ENCODE peak calls at places on chromosomes 1 and 21, in six cellular contexts. Q is K562, S is endothelial cell of umbilical vein, D is GM12878, C is HepG2, B is A549. R is an unnamed sample.

GRCh38 chr1:6347641-6348487 is 45.7 kb downstream of the ACOT7 start:
- DNase-seq in Q (peak), S (peak), D (no peak), C (peak), B (peak), R (peak)

GRCh38 chr21:46307625-46308024 is 16.0 kb downstream of the C21orf58 start:
- DNase-seq in Q (no peak), S (no peak), D (no peak), C (no peak), B (no peak), R (no peak)

GRCh38 chr21:43703068-43703880 is 15.7 kb upstream of the PDXK start:
- DNase-seq in Q (peak), S (no peak), D (no peak), C (peak), B (no peak), R (peak)

GRCh38 chr1:43073490-43074230 is 98.4 kb downstream of the EBNA1BP2 start:
- DNase-seq in Q (peak), S (peak), D (peak), C (peak), B (peak), R (peak)

GRCh38 chr1:171441278-171441677 is 44.1 kb upstream of the PRRC2C start:
- DNase-seq in Q (no peak), S (peak), D (no peak), C (no peak), B (no peak), R (no peak)

GRCh38 chr1:153968400-153968799 is 698 bp downstream of the CREB3L4 start:
- DNase-seq in Q (no peak), S (no peak), D (no peak), C (no peak), B (no peak), R (no peak)

GRCh38 chr1:202034683-202035462 is 24.5 kb downstream of the ELF3 start:
- DNase-seq in Q (peak), S (no peak), D (peak), C (peak), B (peak), R (peak)

GRCh38 chr21:26194811-26195251 is 24.3 kb upstream of the APP start:
- DNase-seq in Q (no peak), S (no peak), D (no peak), C (no peak), B (no peak), R (no peak)

GRCh38 chr1:1344672-1345361 is 4.4 kb downstream of the DVL1 start:
- DNase-seq in Q (peak), S (no peak), D (no peak), C (no peak), B (peak), R (no peak)

GRCh38 chr1:19080715-19081114 is 124.2 kb upstream of the IFFO2 start:
- DNase-seq in Q (no peak), S (no peak), D (no peak), C (no peak), B (no peak), R (no peak)

GRCh38 chr1:49465486-49466185 is 558.1 kb downstream of the AGBL4 start:
- DNase-seq in Q (no peak), S (no peak), D (no peak), C (no peak), B (no peak), R (no peak)

GRCh38 chr1:29122987-29123870 is 474 bp downstream of the TMEM200B start:
- DNase-seq in Q (no peak), S (no peak), D (no peak), C (no peak), B (no peak), R (peak)

GRCh38 chr1:16905112-16905855 is 9.5 kb downstream of the RNU1-2 start:
- DNase-seq in Q (peak), S (no peak), D (peak), C (peak), B (peak), R (peak)

GRCh38 chr1:21334214-21335087 is 44.2 kb upstream of the ECE1 start:
- DNase-seq in Q (peak), S (peak), D (peak), C (no peak), B (peak), R (peak)

GRCh38 chr1:192905049-192905448 is 96.2 kb downstream of the RGS2 start:
- DNase-seq in Q (no peak), S (no peak), D (no peak), C (no peak), B (no peak), R (no peak)

GRCh38 chr1:54668567-54668966 is 27.0 kb downstream of the MROH7 start:
- DNase-seq in Q (no peak), S (no peak), D (no peak), C (no peak), B (no peak), R (peak)

GRCh38 chr1:108199231-108199657 is 899 bp downstream of the SLC25A24 start:
- DNase-seq in Q (peak), S (peak), D (no peak), C (peak), B (peak), R (peak)

GRCh38 chr1:64898107-64898861 is 68.1 kb downstream of the JAK1 start:
- DNase-seq in Q (peak), S (peak), D (no peak), C (peak), B (peak), R (peak)

GRCh38 chr1:246110343-246111219 is 396.5 kb downstream of the SMYD3 start:
- DNase-seq in Q (peak), S (no peak), D (no peak), C (no peak), B (no peak), R (no peak)

GRCh38 chr1:203153051-203153988 is 22.3 kb downstream of the MYBPH start:
- DNase-seq in Q (no peak), S (peak), D (no peak), C (no peak), B (no peak), R (no peak)

GRCh38 chr1:230509281-230509977 is 83.3 kb upstream of the PGBD5 start:
- DNase-seq in Q (no peak), S (no peak), D (peak), C (no peak), B (no peak), R (peak)

GRCh38 chr1:238205045-238205662 is 314.4 kb upstream of the ZP4 start:
- DNase-seq in Q (no peak), S (no peak), D (no peak), C (no peak), B (no peak), R (no peak)

GRCh38 chr1:21779613-21780521 is 3.1 kb downstream of the USP48 start:
- DNase-seq in Q (no peak), S (peak), D (peak), C (no peak), B (no peak), R (no peak)

GRCh38 chr1:159936284-159936904 is 9.0 kb downstream of the IGSF9 start:
- DNase-seq in Q (peak), S (peak), D (no peak), C (peak), B (peak), R (peak)

GRCh38 chr1:235832011-235832410 is 34.7 kb downstream of the LYST start:
- DNase-seq in Q (no peak), S (no peak), D (no peak), C (no peak), B (no peak), R (no peak)

GRCh38 chr1:34975312-34975711 is 9.8 kb downstream of the TMEM35B start:
- DNase-seq in Q (no peak), S (no peak), D (no peak), C (no peak), B (no peak), R (no peak)

GRCh38 chr1:208203127-208203847 is 40.9 kb downstream of the PLXNA2 start:
- DNase-seq in Q (no peak), S (peak), D (no peak), C (peak), B (peak), R (no peak)

GRCh38 chr1:114286179-114286578 is 132.5 kb upstream of the SYT6 start:
- DNase-seq in Q (no peak), S (no peak), D (no peak), C (no peak), B (no peak), R (no peak)
- TF ChIP-seq CTCF in Q (peak), S (no peak), D (no peak), C (no peak), B (no peak), R (no peak)

DNA sequence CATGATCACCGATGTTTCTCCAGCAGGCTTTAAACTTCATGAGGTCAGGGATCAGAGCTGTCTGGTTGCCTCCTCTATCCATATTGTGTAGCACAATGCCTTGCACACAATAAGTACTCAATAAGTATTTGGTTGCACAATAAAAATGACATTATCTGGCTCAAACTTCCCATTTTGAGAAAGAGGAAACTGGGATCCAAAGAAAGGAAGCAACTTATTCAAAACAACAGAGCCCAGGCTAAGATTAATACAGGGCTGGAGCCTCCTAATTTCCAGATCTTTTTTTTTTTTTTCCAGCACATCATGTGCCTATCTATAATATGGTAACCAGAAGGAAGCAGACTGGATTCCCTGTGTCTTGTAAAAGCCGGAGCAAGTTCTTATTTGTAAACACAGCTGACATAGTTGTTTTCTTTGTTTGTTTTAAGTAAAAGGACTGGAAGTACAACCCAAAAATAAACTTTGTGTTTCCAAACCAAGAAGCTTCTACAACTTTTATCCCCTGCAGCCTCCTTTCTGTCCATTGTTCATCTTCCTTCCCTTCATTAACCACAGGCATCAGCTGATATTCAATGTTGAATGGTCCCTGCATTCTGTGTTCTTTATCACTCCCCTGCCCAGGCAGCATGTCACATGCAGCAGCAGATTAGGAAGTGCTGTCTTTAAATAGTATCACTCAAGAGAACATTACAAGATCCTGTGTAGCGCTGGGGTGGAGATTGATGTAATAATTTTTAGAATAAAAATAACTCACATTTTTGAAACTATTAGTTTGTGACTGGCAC is 71.2 kb upstream of the HOOK1 start:
- DNase-seq in Q (no peak), S (peak), D (no peak), C (no peak), B (no peak), R (peak)
- TF ChIP-seq MYC in Q (no peak), S (no peak), D (no peak), C (no peak), B (no peak), R (no peak)

DNA sequence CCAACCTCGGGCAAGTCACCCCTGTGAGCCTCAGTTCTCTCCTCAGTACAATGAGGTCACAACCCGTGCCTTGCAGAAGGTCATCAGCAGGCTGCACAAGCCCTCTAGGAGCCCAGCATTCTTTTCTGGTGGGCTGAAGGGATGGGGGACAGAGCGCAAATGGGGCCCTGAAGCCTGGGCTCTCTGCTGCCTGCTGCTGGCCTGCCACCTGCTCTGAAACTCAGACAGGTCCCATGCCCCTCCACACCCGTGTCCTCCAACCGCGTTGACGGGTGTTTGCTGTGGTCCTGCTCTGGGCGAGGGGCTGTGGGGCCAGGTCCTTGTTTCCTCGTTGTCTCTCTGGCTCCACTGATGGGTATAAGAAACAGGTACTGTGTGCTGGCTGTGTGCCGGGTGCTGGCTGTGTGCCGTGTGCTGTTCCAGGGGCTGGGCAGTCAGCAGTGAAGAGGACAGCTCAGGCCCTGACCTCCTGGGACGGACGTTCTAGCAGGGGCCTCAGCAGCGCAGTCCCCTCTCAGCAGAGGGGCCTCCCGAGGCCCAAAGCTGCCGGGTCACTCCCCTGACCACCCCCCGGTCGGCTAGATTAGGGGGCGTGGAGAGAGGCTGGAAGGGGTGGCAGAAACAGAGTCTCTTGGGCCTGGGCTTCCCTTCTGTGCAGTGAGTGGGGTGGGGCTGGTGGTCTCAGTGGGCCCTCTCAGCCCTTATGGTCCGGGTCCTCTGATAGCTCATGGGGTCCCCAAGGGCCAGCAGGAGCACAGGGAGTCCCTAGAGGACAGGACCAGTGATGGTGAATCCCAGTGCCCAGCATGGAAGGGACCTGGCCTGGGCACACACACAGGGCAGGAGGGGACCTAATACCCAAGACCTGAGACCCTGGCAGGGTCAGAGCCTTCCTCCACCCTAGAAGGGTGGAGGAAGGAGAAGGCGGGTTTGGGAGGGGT is 42.1 kb downstream of the DMRTB1 start:
- DNase-seq in Q (no peak), S (no peak), D (no peak), C (no peak), B (no peak), R (no peak)
- TF ChIP-seq CTCF in Q (no peak), S (no peak), D (no peak), C (no peak), B (no peak), R (no peak)

GRCh38 chr1:25065246-25066238 is 135.5 kb upstream of the RUNX3 start:
- DNase-seq in Q (peak), S (no peak), D (no peak), C (no peak), B (no peak), R (no peak)
- TF ChIP-seq MYC in Q (no peak), S (no peak), D (no peak), C (no peak), B (no peak), R (no peak)

GRCh38 chr1:187477103-187477502 is 648.4 kb downstream of the PLA2G4A start:
- DNase-seq in Q (no peak), S (no peak), D (no peak), C (no peak), B (no peak), R (no peak)

GRCh38 chr1:187471555-187471954 is 642.8 kb downstream of the PLA2G4A start:
- DNase-seq in Q (no peak), S (no peak), D (no peak), C (no peak), B (no peak), R (no peak)

GRCh38 chr1:187481581-187482148 is 652.9 kb downstream of the PLA2G4A start:
- DNase-seq in Q (no peak), S (no peak), D (no peak), C (no peak), B (no peak), R (no peak)

GRCh38 chr1:187474266-187474665 is 645.5 kb downstream of the PLA2G4A start:
- DNase-seq in Q (no peak), S (peak), D (no peak), C (no peak), B (no peak), R (no peak)

DNA sequence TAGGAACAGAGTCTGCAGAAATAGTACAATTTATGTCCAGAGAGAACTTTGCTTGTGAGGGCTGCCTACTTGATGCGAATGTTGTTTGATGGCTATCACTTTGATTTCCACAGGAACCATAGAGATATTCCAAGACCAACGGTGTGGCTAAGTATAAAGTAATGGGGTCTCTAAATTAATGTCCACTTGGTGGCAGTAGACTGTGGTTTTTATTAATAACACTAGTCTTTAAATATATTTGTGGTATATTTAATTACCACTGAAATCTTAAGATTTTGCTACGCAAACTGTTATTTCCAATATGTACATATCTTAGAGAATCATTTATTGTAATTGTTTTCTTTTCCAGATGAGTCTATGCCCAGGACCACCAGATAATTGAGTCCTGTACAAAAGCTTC is 647.9 kb downstream of the PLA2G4A start:
- DNase-seq in Q (no peak), S (peak), D (no peak), C (no peak), B (no peak), R (no peak)
- TF ChIP-seq CTCF in Q (no peak), S (peak), D (no peak), C (no peak), B (peak), R (no peak)

DNA sequence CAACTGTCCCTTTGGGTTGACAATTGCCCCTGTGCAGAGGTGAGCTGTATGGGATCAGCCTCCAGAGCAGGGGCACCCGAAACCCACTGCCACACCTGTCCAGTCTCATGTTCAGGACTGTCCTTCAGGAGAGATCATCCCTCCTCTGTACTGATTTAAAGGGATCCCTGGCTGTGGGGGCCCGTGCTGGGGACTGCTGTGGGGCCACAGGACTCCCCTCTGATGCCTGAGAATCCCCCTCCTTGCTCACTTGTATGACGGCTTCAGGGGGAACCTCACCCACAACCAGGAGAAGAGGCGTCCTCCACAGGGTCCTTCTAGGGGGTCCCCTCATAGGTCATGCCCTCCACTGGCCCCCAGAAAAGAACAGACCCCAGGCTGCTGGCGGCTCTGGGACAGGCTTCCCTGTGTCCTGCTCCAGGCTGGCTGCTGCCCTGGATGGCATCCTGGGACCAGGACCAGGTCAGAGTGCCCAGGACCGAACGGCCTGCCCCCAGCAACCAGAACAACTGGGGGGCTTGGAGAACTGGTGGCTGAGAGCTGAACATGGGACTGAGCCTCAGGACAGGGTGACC is 77.5 kb upstream of the ACTRT2 start:
- DNase-seq in Q (no peak), S (no peak), D (no peak), C (no peak), B (no peak), R (no peak)
- TF ChIP-seq MYC in Q (no peak), S (no peak), D (no peak), C (no peak), B (no peak), R (no peak)

DNA sequence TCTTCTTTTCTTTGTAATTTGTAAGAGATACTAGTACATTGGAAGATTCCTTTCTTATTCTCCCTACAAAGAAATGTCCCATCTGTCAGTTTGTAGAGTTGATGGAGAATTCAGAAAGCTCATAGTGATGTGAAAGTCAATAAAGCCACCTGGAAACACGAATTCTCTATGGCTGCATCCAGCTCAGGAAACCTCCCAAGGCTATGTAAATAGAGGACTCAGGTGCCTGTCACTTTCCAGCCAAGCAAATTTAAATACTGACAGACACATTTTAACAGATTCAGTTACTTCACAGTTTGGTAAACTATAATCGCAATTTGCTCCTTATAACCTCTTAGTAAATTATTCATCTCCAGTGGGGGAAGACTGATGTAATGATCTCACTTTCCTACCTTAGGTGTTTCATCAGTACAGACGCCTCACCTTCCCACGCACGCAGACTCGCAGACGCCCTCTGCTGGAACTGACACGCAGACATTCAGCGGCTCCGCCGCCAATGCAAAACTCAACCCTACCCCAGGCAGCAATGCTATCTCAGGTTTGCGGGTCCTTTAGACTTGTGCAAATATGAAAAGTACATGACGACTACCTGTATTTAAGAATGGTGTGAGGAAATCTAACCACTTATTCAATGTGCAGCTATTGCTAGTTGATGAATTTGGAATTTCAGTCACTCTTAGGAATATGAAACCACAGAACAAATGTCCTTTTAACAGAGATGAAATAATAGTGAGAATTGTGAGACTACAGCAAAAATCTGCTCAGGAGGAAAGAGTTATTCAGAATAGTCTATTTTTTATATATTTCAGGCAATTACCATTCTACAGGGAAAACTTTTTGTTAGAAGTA is 60.6 kb downstream of the PTPRC start:
- DNase-seq in Q (peak), S (peak), D (no peak), C (peak), B (peak), R (no peak)
- TF ChIP-seq CTCF in Q (peak), S (peak), D (no peak), C (peak), B (peak), R (peak)

DNA sequence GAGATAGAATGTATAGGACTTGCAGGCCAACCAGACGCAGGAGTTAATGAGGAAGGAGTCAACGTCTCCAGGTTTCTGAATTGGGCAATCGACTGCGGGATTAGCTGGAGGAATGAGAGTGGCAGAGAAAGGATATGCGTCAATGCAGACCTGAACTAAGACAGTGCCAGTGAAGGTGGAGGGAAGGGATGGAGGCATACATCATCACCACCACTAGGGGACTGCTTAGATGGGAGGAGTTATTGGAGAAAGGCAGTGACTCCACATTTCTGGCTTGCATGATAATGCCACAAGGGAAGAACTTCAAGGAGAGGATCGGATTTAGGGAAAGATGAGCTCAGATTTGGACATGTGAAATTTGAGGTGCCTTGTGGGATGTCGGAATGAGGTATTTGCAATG is 17.4 kb downstream of the VASH2 start:
- DNase-seq in Q (peak), S (no peak), D (no peak), C (peak), B (peak), R (peak)
- TF ChIP-seq MYC in Q (no peak), S (no peak), D (no peak), C (no peak), B (no peak), R (no peak)